ENCODE peak calls at places on chromosome 14, in eight cellular contexts. R is stomach, A is transverse colon, W is A549, O is ovary, S is K562, H is upper lobe of left lung, C is GM12878. E is an unnamed sample.

GRCh38 chr14:31582286-31582691 is 21.1 kb downstream of the NUBPL start:
- DNase-seq in H (no peak), S (no peak), O (peak; percentile 64), R (no peak), W (no peak), C (no peak), A (no peak), E (no peak)

GRCh38 chr14:64968651-64969050 is 3.5 kb downstream of the RAB15 start:
- DNase-seq in O (no peak), H (no peak), C (no peak), R (no peak), A (no peak), W (no peak), S (peak; percentile 15), E (no peak)

GRCh38 chr14:36317650-36318049 is 2.8 kb downstream of the MBIP start:
- DNase-seq in W (no peak), A (no peak), H (no peak), S (no peak), C (no peak), R (no peak), O (no peak), E (no peak)

GRCh38 chr14:52312872-52313492 is 1.1 kb upstream of the PTGER2 start:
- DNase-seq in C (no peak), R (no peak), O (no peak), H (no peak), A (no peak), W (no peak), S (no peak), E (no peak)

GRCh38 chr14:88481794-88482193 is 73.0 kb downstream of the PTPN21 start:
- DNase-seq in C (no peak), S (no peak), A (no peak), R (no peak), H (no peak), O (no peak), W (no peak), E (no peak)

GRCh38 chr14:76772300-76773187 is 11.3 kb downstream of the VASH1 start:
- DNase-seq in C (no peak), R (no peak), S (peak; percentile 78), O (peak; percentile 86), A (peak; percentile 26), W (no peak), H (no peak), E (peak; percentile 66)

GRCh38 chr14:51248041-51248987 is 8.3 kb downstream of the TMX1 start:
- DNase-seq in W (no peak), R (no peak), A (no peak), O (no peak), S (no peak), C (peak; percentile 40), H (no peak), E (no peak)

GRCh38 chr14:100537701-100538565 is 49.3 kb downstream of the BEGAIN start:
- DNase-seq in S (no peak), R (no peak), O (peak; percentile 32), A (peak; percentile 7), W (no peak), H (no peak), C (no peak), E (peak; percentile 66)

GRCh38 chr14:74483321-74483720 is 9.8 kb downstream of the NPC2 start:
- DNase-seq in W (no peak), R (no peak), O (no peak), S (no peak), A (no peak), C (no peak), H (no peak), E (no peak)

GRCh38 chr14:103313704-103314103 is 20.3 kb upstream of the EIF5 start:
- DNase-seq in A (no peak), O (no peak), H (no peak), S (no peak), W (no peak), R (no peak), C (no peak), E (no peak)

GRCh38 chr14:28407931-28408330 is 358.7 kb upstream of the FOXG1 start:
- DNase-seq in S (no peak), O (no peak), W (no peak), H (no peak), C (no peak), A (no peak), R (no peak), E (no peak)

GRCh38 chr14:28297559-28297958 is 469.0 kb upstream of the FOXG1 start:
- DNase-seq in A (no peak), C (no peak), S (no peak), H (no peak), W (no peak), R (no peak), O (no peak), E (no peak)

DNA sequence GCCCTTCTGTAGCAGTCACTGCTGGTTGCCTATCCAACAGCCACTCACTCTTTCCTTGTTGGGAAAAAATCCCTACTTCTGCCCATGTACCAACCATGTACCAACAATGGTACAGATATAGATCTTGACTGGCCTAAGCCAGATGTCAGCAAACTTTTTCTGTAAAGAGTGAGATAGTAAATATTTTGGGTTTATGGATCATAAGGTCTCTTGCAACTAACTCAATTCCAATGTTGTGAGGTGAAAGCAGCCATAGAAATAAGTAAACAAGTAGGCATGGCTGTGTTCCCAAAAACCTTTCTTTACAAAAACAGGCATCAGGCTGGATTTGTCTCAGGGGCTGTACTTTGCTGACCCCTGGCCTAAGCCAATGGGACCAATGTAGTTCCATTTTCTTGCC is 73.5 kb downstream of the ARMH4 start:
- DNase-seq in C (no peak), A (no peak), H (no peak), O (no peak), W (no peak), S (no peak), R (no peak), E (no peak)
- H3K27ac ChIP-seq in C (no peak overlapping the region), A (no peak overlapping the region), H (no peak overlapping the region), O (no peak overlapping the region), W (no peak overlapping the region), S (no peak overlapping the region), R (no peak overlapping the region), E (peak overlapping the region; percentile 65)

GRCh38 chr14:106872619-106873446 is 1346.5 kb downstream of the TMEM121 start:
- DNase-seq in H (peak; percentile 97), W (peak; percentile 83), O (peak; percentile 64), S (peak; percentile 17), R (peak; percentile 93), A (peak; percentile 94), C (no peak), E (no peak)

GRCh38 chr14:106876711-106877110 is 1350.3 kb downstream of the TMEM121 start:
- DNase-seq in C (no peak), W (no peak), S (no peak), H (no peak), R (no peak), O (no peak), A (no peak), E (no peak)

GRCh38 chr14:106877527-106877926 is 1351.1 kb downstream of the TMEM121 start:
- DNase-seq in O (no peak), H (no peak), C (no peak), R (no peak), S (no peak), W (no peak), A (no peak), E (no peak)

GRCh38 chr14:106874365-106874764 is 1348.0 kb downstream of the TMEM121 start:
- DNase-seq in C (no peak), H (no peak), R (no peak), A (no peak), S (no peak), O (no peak), W (no peak), E (no peak)

DNA sequence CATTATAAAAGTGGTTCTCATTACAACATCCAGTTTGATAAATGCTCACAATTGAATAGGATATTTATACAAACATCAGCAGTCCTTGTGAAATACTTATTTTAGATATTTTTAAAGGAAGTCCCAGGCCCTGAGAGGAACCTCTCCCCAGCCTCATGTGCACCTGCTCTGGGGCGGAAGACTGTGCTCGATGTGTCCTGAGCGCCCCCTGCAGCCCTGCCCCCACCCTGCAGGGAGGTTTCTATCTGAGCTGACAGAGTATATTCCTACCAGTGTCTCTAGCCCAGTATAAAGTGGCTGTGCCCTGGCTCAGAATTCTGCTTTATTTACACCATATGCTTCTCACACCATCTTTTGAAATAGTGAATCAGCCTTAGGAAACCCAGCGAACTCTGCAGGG is 1349.1 kb downstream of the TMEM121 start:
- DNase-seq in H (peak; percentile 72), O (peak; percentile 76), S (no peak), C (no peak), W (no peak), R (peak; percentile 51), A (peak; percentile 51), E (no peak)
- TF ChIP-seq EP300 in H (no peak), O (no peak), S (no peak), C (no peak), W (no peak), R (no peak), A (no peak), E (no peak)

DNA sequence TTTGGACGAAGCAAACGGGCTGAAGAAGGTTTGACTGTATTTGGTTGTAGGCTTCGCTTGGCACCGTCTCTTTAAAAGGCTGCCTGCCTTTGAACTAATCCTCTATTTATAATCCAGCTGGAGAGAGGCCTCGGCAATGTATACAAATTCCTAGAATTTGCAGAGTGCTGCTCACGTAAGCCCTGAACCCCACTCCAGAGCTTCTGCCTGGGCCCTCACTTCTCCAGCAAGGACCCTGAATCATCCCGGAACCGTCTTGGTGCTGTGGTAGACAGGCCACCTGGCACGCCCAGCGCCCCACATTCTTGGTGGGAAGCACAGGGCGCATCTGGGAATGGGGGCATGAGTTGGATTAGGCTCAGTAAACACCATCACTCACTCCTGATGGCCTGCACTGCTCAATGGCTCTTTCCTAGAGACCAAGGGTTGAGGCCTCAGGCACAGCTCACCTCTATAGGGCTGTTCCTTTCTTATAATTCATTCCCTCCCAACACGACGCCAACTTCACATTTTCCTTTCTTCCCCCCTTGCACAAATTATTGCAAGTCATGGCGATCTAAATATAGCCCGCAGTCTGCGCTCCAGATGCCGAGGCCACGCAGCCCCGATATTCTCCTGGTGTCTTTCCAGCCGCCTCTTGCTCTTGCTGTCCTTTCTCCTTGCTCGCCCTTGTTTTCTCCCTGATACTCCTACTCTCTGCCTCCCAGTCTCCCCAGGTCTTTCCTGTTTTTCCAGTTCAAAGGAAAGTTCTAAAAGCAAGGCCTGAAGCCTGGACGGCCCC is 141.0 kb downstream of the ZFP36L1 start:
- DNase-seq in S (no peak), C (no peak), O (peak; percentile 75), H (no peak), W (no peak), R (no peak), A (no peak), E (peak; percentile 87)
- H3K27ac ChIP-seq in S (no peak overlapping the region), C (no peak overlapping the region), O (peak overlapping the region; percentile 46), H (peak overlapping the region; percentile 29), W (no peak overlapping the region), R (peak overlapping the region; percentile 34), A (peak overlapping the region; percentile 85), E (peak overlapping the region; percentile 92)

GRCh38 chr14:90378249-90378648 is 18.6 kb upstream of the CALM1 start:
- DNase-seq in S (no peak), W (no peak), A (no peak), H (no peak), R (no peak), O (no peak), C (no peak), E (no peak)

GRCh38 chr14:90381011-90381790 is 15.6 kb upstream of the CALM1 start:
- DNase-seq in W (no peak), A (peak; percentile 71), S (no peak), H (no peak), C (no peak), R (peak; percentile 34), O (peak; percentile 42), E (peak; percentile 87)

GRCh38 chr14:90374813-90375212 is 22.0 kb upstream of the CALM1 start:
- DNase-seq in S (no peak), A (no peak), R (no peak), W (no peak), C (no peak), O (no peak), H (no peak), E (no peak)

GRCh38 chr14:90373887-90374286 is 22.9 kb upstream of the CALM1 start:
- DNase-seq in A (no peak), H (no peak), W (no peak), S (no peak), R (no peak), O (no peak), C (no peak), E (no peak)

GRCh38 chr14:90375934-90376333 is 20.9 kb upstream of the CALM1 start:
- DNase-seq in O (no peak), R (no peak), C (no peak), A (no peak), W (no peak), S (no peak), H (no peak), E (no peak)
- TF ChIP-seq EP300 in O (no peak), R (no peak), C (no peak), A (no peak), W (no peak), S (no peak), H (no peak), E (no peak)